ENCODE peak calls at places on chromosomes 13 and 19, in four cellular contexts. I is NB4, K is colonic mucosa, A is Peyer's patch. S is an unnamed sample.

GRCh38 chr13:26742691-26743358 is 17.8 kb downstream of the GPR12 start:
- DNase-seq in A (no peak), I (no peak), K (no peak), S (no peak)

GRCh38 chr13:70457474-70457873 is 349.2 kb upstream of the KLHL1 start:
- DNase-seq in K (no peak), I (no peak), A (no peak), S (no peak)

GRCh38 chr13:114323349-114323748 is 9.0 kb downstream of the CHAMP1 start:
- DNase-seq in A (no peak), K (no peak), I (no peak), S (no peak)

GRCh38 chr13:77836423-77836822 is 82.2 kb downstream of the EDNRB start:
- DNase-seq in K (no peak), A (no peak), I (peak; percentile 66), S (no peak)

GRCh38 chr13:62060570-62060969 is 644.9 kb upstream of the PCDH20 start:
- DNase-seq in A (no peak), K (no peak), I (no peak), S (no peak)

GRCh38 chr13:24243311-24243710 is 66.1 kb upstream of the C1QTNF9 start:
- DNase-seq in A (no peak), I (peak; percentile 49), K (no peak), S (no peak)

GRCh38 chr13:45799451-45799850 is 52.1 kb downstream of the SIAH3 start:
- DNase-seq in I (no peak), A (no peak), K (no peak), S (no peak)

GRCh38 chr19:33785795-33786194 is 10.9 kb upstream of the KCTD15 start:
- DNase-seq in A (no peak), I (no peak), K (no peak), S (no peak)

GRCh38 chr19:42606660-42607351 is 12.1 kb upstream of the CEACAM8 start:
- DNase-seq in K (peak; percentile 61), I (peak; percentile 47), A (peak; percentile 62), S (peak; percentile 88)

GRCh38 chr13:99528547-99528946 is 27.3 kb downstream of the TM9SF2 start:
- DNase-seq in K (no peak), A (no peak), I (peak; percentile 28), S (no peak)

GRCh38 chr19:31326329-31327028 is 22.8 kb downstream of the TSHZ3 start:
- DNase-seq in I (no peak), K (no peak), A (no peak), S (no peak)

DNA sequence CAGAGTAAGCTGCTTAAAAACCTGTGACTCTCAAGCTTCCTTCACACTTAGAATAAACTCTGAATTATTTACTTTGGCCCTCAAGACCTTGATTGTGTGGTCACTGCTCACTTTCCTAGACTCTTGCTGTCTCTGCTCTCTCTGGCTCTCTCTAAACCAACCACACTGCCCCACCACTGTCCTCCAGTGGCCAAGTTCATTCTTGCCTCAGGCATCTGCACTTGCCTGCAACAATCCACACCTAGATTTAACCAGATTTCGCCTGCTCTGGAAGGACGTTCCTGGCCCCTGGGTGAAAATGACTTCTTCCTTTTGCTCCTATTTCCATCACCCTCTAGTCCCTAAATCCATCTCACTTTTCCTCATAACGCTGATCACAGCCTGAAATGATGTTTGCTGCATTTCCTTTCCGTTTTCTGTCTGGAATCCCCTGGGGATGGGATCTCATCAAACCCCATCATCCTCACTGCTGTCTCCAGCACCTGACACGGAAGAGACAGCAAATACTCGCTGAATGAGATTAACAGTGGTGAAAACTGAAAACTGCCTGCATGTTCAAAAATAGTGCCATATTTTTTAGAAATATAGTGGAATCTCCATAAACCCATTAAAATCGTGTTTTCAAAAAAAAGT is 232.6 kb downstream of the UQCRFS1 start:
- DNase-seq in K (no peak), A (no peak), I (no peak), S (peak; percentile 67)
- TF ChIP-seq CTCF in K (no peak), A (no peak), I (no peak), S (peak; percentile 45)

DNA sequence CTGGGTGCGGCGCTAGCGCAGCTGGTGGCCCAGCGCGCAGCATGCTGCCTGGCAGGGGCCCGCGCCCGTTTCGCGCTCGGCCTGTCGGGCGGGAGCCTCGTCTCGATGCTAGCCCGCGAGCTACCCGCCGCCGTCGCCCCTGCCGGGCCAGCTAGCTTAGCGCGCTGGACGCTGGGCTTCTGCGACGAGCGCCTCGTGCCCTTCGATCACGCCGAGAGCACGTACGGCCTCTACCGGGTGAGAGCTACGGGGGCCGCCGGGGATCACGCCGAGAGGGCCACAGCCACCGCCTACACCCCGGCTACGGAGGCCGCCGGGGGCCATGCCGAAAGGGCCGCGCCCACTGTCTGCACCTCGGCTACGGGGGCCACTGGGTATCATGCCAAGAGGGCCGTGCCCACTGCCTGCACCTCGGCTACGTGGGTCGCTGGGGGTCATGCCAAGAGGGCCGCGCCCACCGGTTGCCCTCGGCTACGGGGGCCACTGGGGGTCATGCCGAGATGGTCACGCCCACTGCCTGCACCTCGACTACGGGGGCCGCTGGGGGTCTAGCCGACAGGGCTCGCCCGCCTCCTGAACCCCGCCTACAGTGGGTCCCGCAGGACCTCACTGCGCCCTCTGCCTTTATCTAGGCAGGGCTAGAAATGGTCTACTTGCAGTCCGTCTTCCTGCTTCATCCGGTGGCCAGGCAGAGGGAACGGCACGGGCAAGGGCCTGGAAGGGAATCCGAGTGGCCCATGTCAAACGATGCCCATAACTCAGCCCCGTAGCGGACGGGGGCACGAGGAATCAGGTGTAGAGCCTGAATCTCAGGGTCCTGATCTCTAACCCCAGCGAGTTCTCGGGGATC is 500 bp downstream of the PGLS start:
- DNase-seq in K (peak; percentile 85), I (peak; percentile 93), A (peak; percentile 92), S (peak; percentile 78)
- TF ChIP-seq CTCF in K (no peak), I (no peak), A (no peak), S (no peak)

GRCh38 chr19:49536921-49537462 is 9.2 kb downstream of the RCN3 start:
- DNase-seq in I (no peak), K (no peak), A (no peak), S (no peak)

GRCh38 chr19:49530708-49531107 is 2.9 kb downstream of the RCN3 start:
- DNase-seq in I (no peak), K (no peak), A (no peak), S (no peak)

GRCh38 chr19:49534632-49535385 is 7.0 kb downstream of the RCN3 start:
- DNase-seq in K (no peak), I (peak; percentile 82), A (no peak), S (no peak)

GRCh38 chr19:49538643-49539042 is 10.8 kb downstream of the RCN3 start:
- DNase-seq in I (no peak), A (no peak), K (no peak), S (no peak)

DNA sequence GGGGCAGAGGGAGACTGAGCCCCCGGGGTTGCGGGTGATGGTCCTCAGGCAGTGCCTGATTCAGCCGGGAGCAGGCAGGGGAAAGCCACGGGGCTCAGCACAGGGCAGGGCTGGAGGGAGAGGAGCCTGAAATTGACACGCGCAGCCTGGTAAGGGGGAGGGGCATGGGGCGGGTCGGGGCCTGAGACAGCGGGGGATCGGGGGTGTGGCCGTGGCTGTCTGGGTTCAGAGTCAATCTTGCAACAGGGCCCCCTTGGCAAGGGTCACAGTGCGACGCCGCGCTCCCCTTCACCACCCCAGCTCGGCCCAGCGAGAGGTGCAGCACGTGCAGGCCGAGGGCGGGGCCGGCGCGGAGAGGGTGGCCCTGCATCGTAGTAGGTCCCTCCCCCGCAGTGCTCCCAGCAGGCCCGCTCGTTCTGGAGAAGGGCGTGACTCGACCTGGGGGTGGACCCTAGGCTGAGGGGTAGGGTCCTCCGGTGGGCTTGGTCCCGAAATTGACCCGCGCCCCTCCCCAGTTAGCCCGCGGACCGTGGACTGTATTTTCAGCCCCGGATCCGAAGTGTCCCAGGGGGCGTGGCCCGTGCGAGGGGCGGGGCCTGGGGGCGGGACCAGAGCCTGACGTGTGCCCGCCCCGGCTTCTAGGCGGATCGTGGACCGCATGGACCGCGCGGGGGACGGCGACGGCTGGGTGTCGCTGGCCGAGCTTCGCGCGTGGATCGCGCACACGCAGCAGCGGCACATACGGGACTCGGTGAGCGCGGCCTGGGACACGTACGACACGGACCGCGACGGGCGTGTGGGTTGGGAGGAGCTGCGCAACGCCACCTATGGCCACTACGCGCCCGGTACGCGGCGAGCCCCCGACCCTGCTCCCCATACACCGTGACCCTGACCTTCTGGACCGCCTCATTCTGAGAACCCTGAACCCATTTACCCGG is 6.0 kb downstream of the RCN3 start:
- DNase-seq in K (peak; percentile 61), I (peak; percentile 82), A (peak; percentile 74), S (peak; percentile 83)
- TF ChIP-seq CTCF in K (no peak), I (peak; percentile 17), A (peak; percentile 54), S (peak; percentile 56)

GRCh38 chr19:10223488-10224213 is 7.5 kb downstream of the S1PR2 start:
- DNase-seq in A (no peak), K (no peak), I (no peak), S (no peak)
- TF ChIP-seq CTCF in A (no peak), K (no peak), I (no peak), S (no peak)

DNA sequence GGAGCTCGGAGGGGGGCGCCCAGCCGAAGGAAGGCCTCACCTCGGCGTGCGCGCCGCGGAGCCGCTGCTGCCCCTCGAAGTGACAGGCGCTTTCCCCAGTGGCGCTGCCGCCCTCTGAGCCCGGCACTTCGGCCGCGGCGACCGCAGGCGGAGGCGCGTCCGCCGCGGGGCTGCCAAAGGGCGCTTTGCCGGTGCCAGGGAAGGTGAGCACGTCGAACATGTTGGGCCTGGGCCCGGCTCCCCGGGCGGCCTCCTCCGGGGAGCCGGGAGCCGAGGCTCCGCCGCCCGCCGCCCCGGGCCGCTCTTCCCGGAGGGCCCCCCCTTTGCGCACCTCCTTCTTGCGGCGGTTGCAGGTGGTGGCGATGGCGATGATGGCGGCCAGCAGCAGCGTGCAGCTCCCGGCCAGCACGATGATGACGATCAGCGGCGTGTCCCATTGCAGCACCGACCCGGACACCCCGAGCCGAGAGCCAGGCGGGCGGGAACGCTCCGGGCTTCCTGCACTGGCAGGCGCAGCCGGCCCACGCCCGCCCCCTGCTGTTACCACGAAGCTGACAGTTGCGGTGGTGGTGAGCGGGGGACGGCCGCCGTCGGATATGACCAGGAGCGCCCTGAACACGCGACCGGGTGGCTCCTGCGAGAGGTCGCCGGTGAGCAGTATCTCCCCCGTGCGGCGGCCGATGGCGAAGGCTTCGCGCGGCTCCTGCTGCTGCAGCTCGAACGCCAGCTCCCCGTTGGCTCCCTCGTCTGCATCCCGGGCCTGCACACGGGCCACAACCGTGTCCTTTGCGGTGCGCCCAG is 2.5 kb downstream of the PCDH8 start:
- DNase-seq in I (peak; percentile 20), A (peak; percentile 66), K (peak; percentile 45), S (no peak)
- TF ChIP-seq CTCF in I (no peak), A (no peak), K (no peak), S (peak; percentile 13)

GRCh38 chr13:20093946-20094345 is 66.9 kb downstream of the GJA3 start:
- DNase-seq in A (no peak), I (no peak), K (no peak), S (no peak)

GRCh38 chr13:20090349-20090748 is 70.5 kb downstream of the GJA3 start:
- DNase-seq in I (peak; percentile 20), K (no peak), A (no peak), S (no peak)
- TF ChIP-seq CTCF in I (no peak), K (no peak), A (no peak), S (no peak)

GRCh38 chr13:28805193-28805819 is 14.8 kb upstream of the MTUS2 start:
- DNase-seq in I (peak; percentile 63), A (peak; percentile 53), K (peak; percentile 24), S (peak; percentile 13)
- TF ChIP-seq CTCF in I (peak; percentile 75), A (no peak), K (no peak), S (no peak)

S was measured in Calu3.